ENCODE peak calls at places on chromosomes 3 and 15, in five cellular contexts. X is WERI-Rb-1, Y is fibroblast of mammary gland, T is AG09309, C is pancreas. O is an unnamed sample.

GRCh38 chr3:16124636-16125035 is 49.8 kb upstream of the GALNT15 start:
- DNase-seq in X (no peak), Y (peak; percentile 100), T (peak; percentile 99), C (no peak), O (peak; percentile 99)

GRCh38 chr3:143849854-143850549 is 1.7 kb upstream of the SLC9A9 start:
- DNase-seq in X (no peak), Y (peak; percentile 93), T (peak; percentile 84), C (no peak), O (peak; percentile 95)

GRCh38 chr15:36887214-36888017 is 212.9 kb downstream of the MEIS2 start:
- DNase-seq in X (peak; percentile 94), Y (no peak), T (no peak), C (no peak), O (no peak)

GRCh38 chr3:149247929-149248691 is 26.5 kb upstream of the CP start:
- DNase-seq in X (no peak), Y (no peak), T (no peak), C (no peak), O (peak; percentile 66)

GRCh38 chr15:60555814-60556213 is 76.9 kb upstream of the ICE2 start:
- DNase-seq in X (no peak), Y (no peak), T (no peak), C (no peak), O (no peak)

GRCh38 chr3:140128217-140129137 is 193.5 kb downstream of the CLSTN2 start:
- DNase-seq in X (peak; percentile 88), Y (peak; percentile 19), T (no peak), C (peak; percentile 20), O (peak; percentile 7)

GRCh38 chr3:112038863-112039262 is 4.3 kb downstream of the TMPRSS7 start:
- DNase-seq in X (no peak), Y (no peak), T (no peak), C (no peak), O (peak; percentile 91)

GRCh38 chr15:101123222-101123910 is 128.5 kb downstream of the CHSY1 start:
- DNase-seq in X (no peak), Y (peak; percentile 41), T (peak; percentile 51), C (no peak), O (no peak)

GRCh38 chr15:41954036-41954435 is 18.3 kb downstream of the EHD4 start:
- DNase-seq in X (no peak), Y (no peak), T (no peak), C (peak; percentile 6), O (no peak)

GRCh38 chr3:71584216-71585061 is 911 bp upstream of the FOXP1 start:
- DNase-seq in X (no peak), Y (peak; percentile 49), T (no peak), C (peak; percentile 53), O (peak; percentile 28)

GRCh38 chr15:69829974-69830373 is 267.7 kb downstream of the TLE3 start:
- DNase-seq in X (no peak), Y (no peak), T (no peak), C (no peak), O (no peak)

GRCh38 chr3:156626104-156626503 is 48.3 kb upstream of the TIPARP start:
- DNase-seq in X (no peak), Y (no peak), T (no peak), C (no peak), O (peak; percentile 90)

GRCh38 chr3:10090181-10090580 is 17.9 kb downstream of the FANCD2OS start:
- DNase-seq in X (no peak), Y (no peak), T (no peak), C (no peak), O (no peak)

GRCh38 chr3:134485075-134485536 is 679 bp downstream of the ANAPC13 start:
- DNase-seq in X (peak; percentile 26), Y (peak; percentile 36), T (no peak), C (peak; percentile 35), O (peak; percentile 27)

GRCh38 chr3:161413127-161413854 is 42.0 kb upstream of the SPTSSB start:
- DNase-seq in X (no peak), Y (peak; percentile 57), T (no peak), C (peak; percentile 83), O (peak; percentile 42)

GRCh38 chr3:49855662-49856061 is 702 bp downstream of the TRAIP start:
- DNase-seq in X (no peak), Y (no peak), T (no peak), C (no peak), O (no peak)

GRCh38 chr3:128309026-128309425 is 155.7 kb downstream of the EEFSEC start:
- DNase-seq in X (no peak), Y (no peak), T (no peak), C (no peak), O (no peak)

GRCh38 chr3:67819447-67819846 is 165.0 kb upstream of the SUCLG2 start:
- DNase-seq in X (peak; percentile 29), Y (no peak), T (no peak), C (no peak), O (peak; percentile 1)

DNA sequence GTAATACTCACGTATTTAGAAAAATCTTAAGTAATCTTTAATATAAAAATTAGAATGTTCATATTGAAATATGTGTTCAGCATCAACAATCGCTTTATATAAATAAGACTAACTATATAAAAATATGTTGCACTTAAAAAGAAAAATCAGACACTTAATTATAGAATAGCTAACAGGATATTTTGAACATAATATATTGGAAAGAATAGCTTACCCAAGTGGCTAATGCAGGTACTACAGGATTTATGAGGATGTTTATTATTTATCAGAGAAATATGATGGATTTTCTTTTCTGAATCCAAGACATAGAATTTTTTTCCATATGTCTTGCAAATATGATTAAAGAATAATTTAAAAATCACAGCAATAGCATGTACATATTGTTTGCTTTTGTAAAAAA is 567.9 kb upstream of the GBE1 start:
- DNase-seq in X (no peak), Y (no peak), T (no peak), C (no peak), O (peak; percentile 12)
- TF ChIP-seq CTCF in X (no peak), Y (peak; percentile 24), T (peak; percentile 2), C (no peak), O (peak; percentile 14)

GRCh38 chr3:194689493-194689901 is 3.8 kb downstream of the FAM43A start:
- DNase-seq in X (no peak), Y (peak; percentile 77), T (no peak), C (no peak), O (no peak)
- H3K4me3 ChIP-seq in X (no peak overlapping the region), Y (no peak overlapping the region), T (peak overlapping the region; percentile 85), C (no peak overlapping the region), O (no peak overlapping the region)

DNA sequence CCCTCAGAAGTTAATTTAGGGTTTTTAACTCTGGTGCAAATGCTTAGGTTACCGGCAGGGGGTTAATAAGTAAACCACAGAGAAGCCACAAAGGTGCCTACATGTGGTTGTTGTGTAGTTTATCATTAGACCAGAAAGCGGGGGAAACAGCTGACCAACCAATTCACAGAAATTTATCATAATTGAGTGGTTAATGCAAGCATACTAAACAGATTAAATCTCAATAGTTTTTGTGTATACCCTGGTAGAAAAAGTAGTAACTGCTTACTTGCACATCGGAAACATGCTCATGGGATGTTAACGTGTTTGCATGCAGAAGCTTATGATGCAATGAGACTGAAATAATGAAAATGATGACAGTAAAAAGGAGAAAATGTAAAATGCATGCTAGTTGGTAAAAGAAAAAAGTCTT is 316.0 kb downstream of the PTPRG start:
- DNase-seq in X (no peak), Y (no peak), T (peak; percentile 23), C (no peak), O (peak; percentile 11)
- TF ChIP-seq CTCF in X (no peak), Y (peak; percentile 16), T (peak; percentile 8), C (no peak), O (peak; percentile 13)

GRCh38 chr3:167151671-167152070 is 228.4 kb downstream of the ZBBX start:
- DNase-seq in X (no peak), Y (no peak), T (no peak), C (no peak), O (no peak)
- H3K4me3 ChIP-seq in X (no peak overlapping the region), Y (no peak overlapping the region), T (no peak overlapping the region), C (no peak overlapping the region), O (no peak overlapping the region)

DNA sequence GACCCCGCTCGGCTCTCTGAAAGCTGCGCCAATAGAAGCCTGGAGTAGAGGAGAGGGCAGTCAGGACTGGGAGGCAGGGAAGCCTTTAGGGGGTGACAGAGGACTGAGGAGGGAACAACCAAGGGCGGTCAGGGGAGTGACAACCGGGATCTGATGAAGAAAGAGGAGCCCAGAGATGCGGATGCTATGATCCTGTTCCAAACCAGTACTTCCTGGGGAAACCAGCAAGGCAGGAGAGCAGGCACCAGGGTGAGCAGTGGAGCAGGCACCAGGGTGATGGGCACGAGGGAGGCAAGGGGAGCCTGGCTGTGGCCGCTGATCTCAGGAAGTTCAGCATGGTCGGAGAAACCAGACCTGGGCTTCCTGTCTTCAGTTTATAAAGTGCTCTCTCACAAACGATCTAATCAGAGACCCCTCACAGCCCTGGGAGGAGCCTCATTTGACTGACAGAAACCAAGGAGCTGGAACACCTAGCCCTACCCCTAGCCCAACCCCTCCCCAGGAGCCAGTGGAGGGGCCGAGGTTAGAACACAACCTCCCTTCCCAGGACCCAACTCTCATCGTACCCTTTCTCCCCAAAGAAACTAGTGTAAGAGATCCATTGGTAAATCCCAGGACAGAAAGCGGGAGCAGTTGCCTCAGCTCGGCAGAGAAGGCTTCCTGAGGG is 34.9 kb downstream of the CCDC33 start:
- DNase-seq in X (no peak), Y (no peak), T (no peak), C (no peak), O (no peak)
- TF ChIP-seq CTCF in X (no peak), Y (no peak), T (no peak), C (no peak), O (no peak)

GRCh38 chr15:65049418-65049840 is 4.2 kb downstream of the SLC51B start:
- DNase-seq in X (peak; percentile 94), Y (peak; percentile 92), T (peak; percentile 68), C (peak; percentile 90), O (peak; percentile 91)
- H3K4me3 ChIP-seq in X (peak overlapping the region; percentile 48), Y (peak overlapping the region; percentile 34), T (peak overlapping the region; percentile 44), C (no peak overlapping the region), O (peak overlapping the region; percentile 33)

DNA sequence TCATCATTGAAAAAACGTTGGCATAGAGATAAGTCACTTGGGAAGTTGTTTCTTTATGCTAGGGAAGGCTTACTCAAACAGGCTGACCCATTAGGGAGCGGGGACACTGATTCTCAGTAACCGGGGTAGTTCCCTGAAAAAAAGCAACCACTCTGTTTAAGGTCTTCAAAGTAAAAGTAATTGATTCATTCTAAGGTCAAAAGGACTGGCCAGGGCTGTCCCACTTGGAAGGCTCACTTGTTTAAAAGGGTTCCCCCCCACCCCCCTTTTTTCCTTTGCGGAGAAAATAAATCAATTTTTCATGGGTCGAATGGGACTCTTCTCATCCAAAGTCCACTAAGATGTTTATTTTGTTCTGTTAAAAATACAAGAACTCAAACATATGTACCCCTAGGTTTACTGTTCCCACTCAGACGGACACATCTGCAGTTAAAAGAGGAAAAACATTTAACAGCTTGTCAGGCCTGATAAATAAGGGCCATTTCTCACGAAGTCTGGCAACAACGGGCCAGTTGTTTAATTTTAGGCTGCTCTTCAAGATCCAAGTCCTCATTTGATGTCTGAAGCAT is 53.0 kb downstream of the ARHGEF3 start:
- DNase-seq in X (no peak), Y (no peak), T (no peak), C (peak; percentile 51), O (no peak)
- TF ChIP-seq CTCF in X (no peak), Y (no peak), T (no peak), C (no peak), O (no peak)

DNA sequence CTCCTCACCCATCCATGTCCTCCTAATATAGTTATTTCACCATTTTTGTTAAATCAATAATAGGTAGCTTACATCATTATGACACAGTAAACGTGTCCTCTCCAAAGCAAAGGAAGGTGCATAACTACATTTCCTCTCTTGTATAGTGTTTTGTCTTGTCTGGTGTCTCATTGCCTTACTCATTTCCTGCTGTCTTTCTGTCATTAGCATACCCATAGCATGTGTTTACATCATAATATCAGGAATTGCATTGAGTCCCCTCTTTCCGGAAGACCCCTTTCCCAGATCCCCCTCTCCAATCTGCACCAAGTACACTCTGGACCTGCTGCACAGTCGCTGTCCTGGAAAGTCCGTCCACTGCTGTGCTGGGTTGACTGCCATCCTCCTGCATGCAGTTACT is 47.9 kb downstream of the SOX14 start:
- DNase-seq in X (no peak), Y (no peak), T (no peak), C (no peak), O (peak; percentile 10)
- H3K4me3 ChIP-seq in X (no peak overlapping the region), Y (no peak overlapping the region), T (no peak overlapping the region), C (no peak overlapping the region), O (no peak overlapping the region)